ENCODE peak calls at places on chromosomes 2 and 18, in nine cellular contexts. One of them, this sample, is unnamed.

GRCh38 chr2:39918886-39919285 is 139.8 kb upstream of the THUMPD2 start:
- DNase-seq in PC-9: no peak
- DNase-seq in NCI-H1092: no peak
- DNase-seq in anterior cingulate cortex: no peak
- DNase-seq in epithelial cell of esophagus: no peak
- DNase-seq in B cell: no peak
- DNase-seq in stimulated activated CD4-positive, alpha-beta T cell treated with anti-CD3 and anti-CD28 coated beads, Interleukin-1b, Interleukin-23, amount 100 ng/mL, for 1 hour: no peak
- DNase-seq in BE2C: no peak
- DNase-seq in activated CD8-positive, alpha-beta T cell treated with anti-CD3 and anti-CD28 coated beads, Interleukin-2, amount 10 ng/mL, durations not matched to agents 7 days and 5 days: no peak
- DNase-seq in this sample: no peak

GRCh38 chr2:164917296-164917903 is 37.9 kb downstream of the SLC38A11 start:
- DNase-seq in BE2C: peak
- DNase-seq in PC-9: peak
- DNase-seq in B cell: no peak
- DNase-seq in epithelial cell of esophagus: peak
- DNase-seq in anterior cingulate cortex: no peak
- DNase-seq in stimulated activated CD4-positive, alpha-beta T cell treated with anti-CD3 and anti-CD28 coated beads, Interleukin-1b, Interleukin-23, amount 100 ng/mL, for 1 hour: no peak
- DNase-seq in NCI-H1092: peak
- DNase-seq in activated CD8-positive, alpha-beta T cell treated with anti-CD3 and anti-CD28 coated beads, Interleukin-2, amount 10 ng/mL, durations not matched to agents 7 days and 5 days: no peak
- DNase-seq in this sample: peak

GRCh38 chr2:38734299-38735058 is 16.7 kb downstream of the SRSF7 start:
- DNase-seq in stimulated activated CD4-positive, alpha-beta T cell treated with anti-CD3 and anti-CD28 coated beads, Interleukin-1b, Interleukin-23, amount 100 ng/mL, for 1 hour: no peak
- DNase-seq in activated CD8-positive, alpha-beta T cell treated with anti-CD3 and anti-CD28 coated beads, Interleukin-2, amount 10 ng/mL, durations not matched to agents 7 days and 5 days: no peak
- DNase-seq in BE2C: no peak
- DNase-seq in epithelial cell of esophagus: no peak
- DNase-seq in B cell: no peak
- DNase-seq in NCI-H1092: no peak
- DNase-seq in PC-9: no peak
- DNase-seq in anterior cingulate cortex: no peak
- DNase-seq in this sample: no peak

GRCh38 chr2:172710584-172711024 is 25.0 kb upstream of the RAPGEF4 start:
- DNase-seq in activated CD8-positive, alpha-beta T cell treated with anti-CD3 and anti-CD28 coated beads, Interleukin-2, amount 10 ng/mL, durations not matched to agents 7 days and 5 days: peak
- DNase-seq in epithelial cell of esophagus: peak
- DNase-seq in NCI-H1092: peak
- DNase-seq in B cell: peak
- DNase-seq in stimulated activated CD4-positive, alpha-beta T cell treated with anti-CD3 and anti-CD28 coated beads, Interleukin-1b, Interleukin-23, amount 100 ng/mL, for 1 hour: peak
- DNase-seq in PC-9: peak
- DNase-seq in BE2C: peak
- DNase-seq in anterior cingulate cortex: peak
- DNase-seq in this sample: peak

GRCh38 chr2:199979841-199980628 is 24.7 kb downstream of the MAIP1 start:
- DNase-seq in PC-9: peak
- DNase-seq in activated CD8-positive, alpha-beta T cell treated with anti-CD3 and anti-CD28 coated beads, Interleukin-2, amount 10 ng/mL, durations not matched to agents 7 days and 5 days: peak
- DNase-seq in BE2C: peak
- DNase-seq in B cell: peak
- DNase-seq in epithelial cell of esophagus: peak
- DNase-seq in stimulated activated CD4-positive, alpha-beta T cell treated with anti-CD3 and anti-CD28 coated beads, Interleukin-1b, Interleukin-23, amount 100 ng/mL, for 1 hour: peak
- DNase-seq in NCI-H1092: peak
- DNase-seq in anterior cingulate cortex: peak
- DNase-seq in this sample: peak

GRCh38 chr2:223100061-223100511 is 48.1 kb downstream of the KCNE4 start:
- DNase-seq in epithelial cell of esophagus: no peak
- DNase-seq in BE2C: no peak
- DNase-seq in B cell: no peak
- DNase-seq in PC-9: no peak
- DNase-seq in NCI-H1092: no peak
- DNase-seq in stimulated activated CD4-positive, alpha-beta T cell treated with anti-CD3 and anti-CD28 coated beads, Interleukin-1b, Interleukin-23, amount 100 ng/mL, for 1 hour: no peak
- DNase-seq in anterior cingulate cortex: no peak
- DNase-seq in activated CD8-positive, alpha-beta T cell treated with anti-CD3 and anti-CD28 coated beads, Interleukin-2, amount 10 ng/mL, durations not matched to agents 7 days and 5 days: no peak
- DNase-seq in this sample: no peak

GRCh38 chr2:231781798-231782726 is 980 bp upstream of the PDE6D start:
- DNase-seq in BE2C: no peak
- DNase-seq in PC-9: peak
- DNase-seq in activated CD8-positive, alpha-beta T cell treated with anti-CD3 and anti-CD28 coated beads, Interleukin-2, amount 10 ng/mL, durations not matched to agents 7 days and 5 days: peak
- DNase-seq in NCI-H1092: no peak
- DNase-seq in anterior cingulate cortex: no peak
- DNase-seq in B cell: peak
- DNase-seq in stimulated activated CD4-positive, alpha-beta T cell treated with anti-CD3 and anti-CD28 coated beads, Interleukin-1b, Interleukin-23, amount 100 ng/mL, for 1 hour: no peak
- DNase-seq in epithelial cell of esophagus: peak
- DNase-seq in this sample: peak

GRCh38 chr2:130728007-130728454 is 839 bp upstream of the GPR148 start:
- DNase-seq in epithelial cell of esophagus: peak
- DNase-seq in NCI-H1092: no peak
- DNase-seq in activated CD8-positive, alpha-beta T cell treated with anti-CD3 and anti-CD28 coated beads, Interleukin-2, amount 10 ng/mL, durations not matched to agents 7 days and 5 days: peak
- DNase-seq in PC-9: no peak
- DNase-seq in anterior cingulate cortex: no peak
- DNase-seq in B cell: no peak
- DNase-seq in stimulated activated CD4-positive, alpha-beta T cell treated with anti-CD3 and anti-CD28 coated beads, Interleukin-1b, Interleukin-23, amount 100 ng/mL, for 1 hour: no peak
- DNase-seq in BE2C: no peak
- DNase-seq in this sample: no peak

GRCh38 chr2:237257471-237257951 is 156.5 kb downstream of the COL6A3 start:
- DNase-seq in activated CD8-positive, alpha-beta T cell treated with anti-CD3 and anti-CD28 coated beads, Interleukin-2, amount 10 ng/mL, durations not matched to agents 7 days and 5 days: no peak
- DNase-seq in NCI-H1092: no peak
- DNase-seq in epithelial cell of esophagus: no peak
- DNase-seq in BE2C: no peak
- DNase-seq in anterior cingulate cortex: no peak
- DNase-seq in B cell: no peak
- DNase-seq in stimulated activated CD4-positive, alpha-beta T cell treated with anti-CD3 and anti-CD28 coated beads, Interleukin-1b, Interleukin-23, amount 100 ng/mL, for 1 hour: no peak
- DNase-seq in PC-9: no peak
- DNase-seq in this sample: no peak

GRCh38 chr2:128466377-128467175 is 147.9 kb upstream of the HS6ST1 start:
- DNase-seq in anterior cingulate cortex: peak
- DNase-seq in epithelial cell of esophagus: no peak
- DNase-seq in NCI-H1092: no peak
- DNase-seq in PC-9: no peak
- DNase-seq in stimulated activated CD4-positive, alpha-beta T cell treated with anti-CD3 and anti-CD28 coated beads, Interleukin-1b, Interleukin-23, amount 100 ng/mL, for 1 hour: no peak
- DNase-seq in B cell: no peak
- DNase-seq in BE2C: no peak
- DNase-seq in activated CD8-positive, alpha-beta T cell treated with anti-CD3 and anti-CD28 coated beads, Interleukin-2, amount 10 ng/mL, durations not matched to agents 7 days and 5 days: no peak
- DNase-seq in this sample: peak

GRCh38 chr2:231212329-231212845 is 14.0 kb downstream of the ARMC9 start:
- DNase-seq in anterior cingulate cortex: no peak
- DNase-seq in NCI-H1092: no peak
- DNase-seq in B cell: no peak
- DNase-seq in activated CD8-positive, alpha-beta T cell treated with anti-CD3 and anti-CD28 coated beads, Interleukin-2, amount 10 ng/mL, durations not matched to agents 7 days and 5 days: no peak
- DNase-seq in epithelial cell of esophagus: no peak
- DNase-seq in BE2C: no peak
- DNase-seq in PC-9: no peak
- DNase-seq in stimulated activated CD4-positive, alpha-beta T cell treated with anti-CD3 and anti-CD28 coated beads, Interleukin-1b, Interleukin-23, amount 100 ng/mL, for 1 hour: no peak
- DNase-seq in this sample: no peak

GRCh38 chr2:95058466-95058988 is 33.0 kb downstream of the MAL start:
- DNase-seq in anterior cingulate cortex: no peak
- DNase-seq in B cell: no peak
- DNase-seq in PC-9: no peak
- DNase-seq in stimulated activated CD4-positive, alpha-beta T cell treated with anti-CD3 and anti-CD28 coated beads, Interleukin-1b, Interleukin-23, amount 100 ng/mL, for 1 hour: no peak
- DNase-seq in activated CD8-positive, alpha-beta T cell treated with anti-CD3 and anti-CD28 coated beads, Interleukin-2, amount 10 ng/mL, durations not matched to agents 7 days and 5 days: no peak
- DNase-seq in BE2C: no peak
- DNase-seq in epithelial cell of esophagus: no peak
- DNase-seq in NCI-H1092: no peak
- DNase-seq in this sample: no peak

GRCh38 chr2:74935883-74936483 is 22.5 kb upstream of the POLE4 start:
- DNase-seq in NCI-H1092: no peak
- DNase-seq in B cell: no peak
- DNase-seq in PC-9: no peak
- DNase-seq in activated CD8-positive, alpha-beta T cell treated with anti-CD3 and anti-CD28 coated beads, Interleukin-2, amount 10 ng/mL, durations not matched to agents 7 days and 5 days: no peak
- DNase-seq in epithelial cell of esophagus: peak
- DNase-seq in stimulated activated CD4-positive, alpha-beta T cell treated with anti-CD3 and anti-CD28 coated beads, Interleukin-1b, Interleukin-23, amount 100 ng/mL, for 1 hour: no peak
- DNase-seq in anterior cingulate cortex: no peak
- DNase-seq in BE2C: no peak
- DNase-seq in this sample: no peak

GRCh38 chr2:10572693-10573092 is 117.1 kb downstream of the NOL10 start:
- DNase-seq in anterior cingulate cortex: no peak
- DNase-seq in activated CD8-positive, alpha-beta T cell treated with anti-CD3 and anti-CD28 coated beads, Interleukin-2, amount 10 ng/mL, durations not matched to agents 7 days and 5 days: peak
- DNase-seq in epithelial cell of esophagus: no peak
- DNase-seq in PC-9: no peak
- DNase-seq in stimulated activated CD4-positive, alpha-beta T cell treated with anti-CD3 and anti-CD28 coated beads, Interleukin-1b, Interleukin-23, amount 100 ng/mL, for 1 hour: no peak
- DNase-seq in BE2C: no peak
- DNase-seq in NCI-H1092: no peak
- DNase-seq in B cell: no peak
- DNase-seq in this sample: no peak

GRCh38 chr18:6877288-6877687 is 147.8 kb downstream of the ARHGAP28 start:
- DNase-seq in stimulated activated CD4-positive, alpha-beta T cell treated with anti-CD3 and anti-CD28 coated beads, Interleukin-1b, Interleukin-23, amount 100 ng/mL, for 1 hour: no peak
- DNase-seq in anterior cingulate cortex: no peak
- DNase-seq in BE2C: no peak
- DNase-seq in B cell: no peak
- DNase-seq in NCI-H1092: no peak
- DNase-seq in PC-9: no peak
- DNase-seq in epithelial cell of esophagus: no peak
- DNase-seq in activated CD8-positive, alpha-beta T cell treated with anti-CD3 and anti-CD28 coated beads, Interleukin-2, amount 10 ng/mL, durations not matched to agents 7 days and 5 days: no peak
- DNase-seq in this sample: no peak

GRCh38 chr2:28055325-28055970 is 164.9 kb downstream of the BABAM2 start:
- DNase-seq in PC-9: no peak
- DNase-seq in B cell: no peak
- DNase-seq in epithelial cell of esophagus: peak
- DNase-seq in stimulated activated CD4-positive, alpha-beta T cell treated with anti-CD3 and anti-CD28 coated beads, Interleukin-1b, Interleukin-23, amount 100 ng/mL, for 1 hour: no peak
- DNase-seq in anterior cingulate cortex: no peak
- DNase-seq in NCI-H1092: no peak
- DNase-seq in activated CD8-positive, alpha-beta T cell treated with anti-CD3 and anti-CD28 coated beads, Interleukin-2, amount 10 ng/mL, durations not matched to agents 7 days and 5 days: no peak
- DNase-seq in BE2C: no peak
- DNase-seq in this sample: peak

GRCh38 chr2:160022162-160022561 is 40.3 kb downstream of the PLA2R1 start:
- DNase-seq in stimulated activated CD4-positive, alpha-beta T cell treated with anti-CD3 and anti-CD28 coated beads, Interleukin-1b, Interleukin-23, amount 100 ng/mL, for 1 hour: no peak
- DNase-seq in NCI-H1092: no peak
- DNase-seq in anterior cingulate cortex: no peak
- DNase-seq in epithelial cell of esophagus: no peak
- DNase-seq in PC-9: no peak
- DNase-seq in B cell: no peak
- DNase-seq in activated CD8-positive, alpha-beta T cell treated with anti-CD3 and anti-CD28 coated beads, Interleukin-2, amount 10 ng/mL, durations not matched to agents 7 days and 5 days: no peak
- DNase-seq in BE2C: no peak
- DNase-seq in this sample: peak

GRCh38 chr2:33275689-33276444 is 200.6 kb upstream of the RASGRP3 start:
- DNase-seq in NCI-H1092: no peak
- DNase-seq in activated CD8-positive, alpha-beta T cell treated with anti-CD3 and anti-CD28 coated beads, Interleukin-2, amount 10 ng/mL, durations not matched to agents 7 days and 5 days: peak
- DNase-seq in PC-9: peak
- DNase-seq in stimulated activated CD4-positive, alpha-beta T cell treated with anti-CD3 and anti-CD28 coated beads, Interleukin-1b, Interleukin-23, amount 100 ng/mL, for 1 hour: no peak
- DNase-seq in anterior cingulate cortex: no peak
- DNase-seq in BE2C: no peak
- DNase-seq in epithelial cell of esophagus: peak
- DNase-seq in B cell: no peak
- DNase-seq in this sample: peak

GRCh38 chr2:46814160-46814559 is 101.4 kb downstream of the MCFD2 start:
- DNase-seq in BE2C: no peak
- DNase-seq in activated CD8-positive, alpha-beta T cell treated with anti-CD3 and anti-CD28 coated beads, Interleukin-2, amount 10 ng/mL, durations not matched to agents 7 days and 5 days: peak
- DNase-seq in stimulated activated CD4-positive, alpha-beta T cell treated with anti-CD3 and anti-CD28 coated beads, Interleukin-1b, Interleukin-23, amount 100 ng/mL, for 1 hour: no peak
- DNase-seq in PC-9: no peak
- DNase-seq in B cell: no peak
- DNase-seq in epithelial cell of esophagus: no peak
- DNase-seq in anterior cingulate cortex: no peak
- DNase-seq in NCI-H1092: no peak
- DNase-seq in this sample: no peak

GRCh38 chr2:39411186-39411944 is 25.7 kb downstream of the MAP4K3 start:
- DNase-seq in PC-9: no peak
- DNase-seq in BE2C: no peak
- DNase-seq in epithelial cell of esophagus: peak
- DNase-seq in B cell: no peak
- DNase-seq in stimulated activated CD4-positive, alpha-beta T cell treated with anti-CD3 and anti-CD28 coated beads, Interleukin-1b, Interleukin-23, amount 100 ng/mL, for 1 hour: no peak
- DNase-seq in NCI-H1092: no peak
- DNase-seq in activated CD8-positive, alpha-beta T cell treated with anti-CD3 and anti-CD28 coated beads, Interleukin-2, amount 10 ng/mL, durations not matched to agents 7 days and 5 days: no peak
- DNase-seq in anterior cingulate cortex: no peak
- DNase-seq in this sample: peak

GRCh38 chr18:43751835-43752234 is 474.5 kb upstream of the SYT4 start:
- DNase-seq in stimulated activated CD4-positive, alpha-beta T cell treated with anti-CD3 and anti-CD28 coated beads, Interleukin-1b, Interleukin-23, amount 100 ng/mL, for 1 hour: no peak
- DNase-seq in PC-9: no peak
- DNase-seq in epithelial cell of esophagus: no peak
- DNase-seq in B cell: no peak
- DNase-seq in BE2C: no peak
- DNase-seq in anterior cingulate cortex: no peak
- DNase-seq in activated CD8-positive, alpha-beta T cell treated with anti-CD3 and anti-CD28 coated beads, Interleukin-2, amount 10 ng/mL, durations not matched to agents 7 days and 5 days: no peak
- DNase-seq in NCI-H1092: no peak
- DNase-seq in this sample: no peak

GRCh38 chr2:172196768-172197322 is 94.1 kb upstream of the DLX2 start:
- DNase-seq in BE2C: no peak
- DNase-seq in stimulated activated CD4-positive, alpha-beta T cell treated with anti-CD3 and anti-CD28 coated beads, Interleukin-1b, Interleukin-23, amount 100 ng/mL, for 1 hour: no peak
- DNase-seq in epithelial cell of esophagus: peak
- DNase-seq in activated CD8-positive, alpha-beta T cell treated with anti-CD3 and anti-CD28 coated beads, Interleukin-2, amount 10 ng/mL, durations not matched to agents 7 days and 5 days: no peak
- DNase-seq in B cell: no peak
- DNase-seq in PC-9: peak
- DNase-seq in anterior cingulate cortex: no peak
- DNase-seq in NCI-H1092: no peak
- DNase-seq in this sample: peak

GRCh38 chr2:175048275-175048674 is 43.1 kb upstream of the CHN1 start:
- DNase-seq in BE2C: no peak
- DNase-seq in B cell: no peak
- DNase-seq in activated CD8-positive, alpha-beta T cell treated with anti-CD3 and anti-CD28 coated beads, Interleukin-2, amount 10 ng/mL, durations not matched to agents 7 days and 5 days: no peak
- DNase-seq in stimulated activated CD4-positive, alpha-beta T cell treated with anti-CD3 and anti-CD28 coated beads, Interleukin-1b, Interleukin-23, amount 100 ng/mL, for 1 hour: no peak
- DNase-seq in epithelial cell of esophagus: no peak
- DNase-seq in PC-9: no peak
- DNase-seq in anterior cingulate cortex: no peak
- DNase-seq in NCI-H1092: no peak
- DNase-seq in this sample: no peak

GRCh38 chr2:230413465-230413864 is 2.5 kb upstream of the SP100 start:
- DNase-seq in anterior cingulate cortex: no peak
- DNase-seq in PC-9: no peak
- DNase-seq in stimulated activated CD4-positive, alpha-beta T cell treated with anti-CD3 and anti-CD28 coated beads, Interleukin-1b, Interleukin-23, amount 100 ng/mL, for 1 hour: no peak
- DNase-seq in activated CD8-positive, alpha-beta T cell treated with anti-CD3 and anti-CD28 coated beads, Interleukin-2, amount 10 ng/mL, durations not matched to agents 7 days and 5 days: no peak
- DNase-seq in BE2C: no peak
- DNase-seq in B cell: no peak
- DNase-seq in epithelial cell of esophagus: no peak
- DNase-seq in NCI-H1092: no peak
- DNase-seq in this sample: no peak

GRCh38 chr2:182077451-182078142 is 91.9 kb downstream of the PPP1R1C start:
- DNase-seq in epithelial cell of esophagus: peak
- DNase-seq in stimulated activated CD4-positive, alpha-beta T cell treated with anti-CD3 and anti-CD28 coated beads, Interleukin-1b, Interleukin-23, amount 100 ng/mL, for 1 hour: no peak
- DNase-seq in anterior cingulate cortex: no peak
- DNase-seq in NCI-H1092: peak
- DNase-seq in B cell: peak
- DNase-seq in activated CD8-positive, alpha-beta T cell treated with anti-CD3 and anti-CD28 coated beads, Interleukin-2, amount 10 ng/mL, durations not matched to agents 7 days and 5 days: peak
- DNase-seq in PC-9: peak
- DNase-seq in BE2C: peak
- DNase-seq in this sample: peak

GRCh38 chr2:39875182-39875913 is 96.3 kb upstream of the THUMPD2 start:
- DNase-seq in PC-9: peak
- DNase-seq in BE2C: no peak
- DNase-seq in activated CD8-positive, alpha-beta T cell treated with anti-CD3 and anti-CD28 coated beads, Interleukin-2, amount 10 ng/mL, durations not matched to agents 7 days and 5 days: no peak
- DNase-seq in anterior cingulate cortex: peak
- DNase-seq in B cell: no peak
- DNase-seq in NCI-H1092: no peak
- DNase-seq in epithelial cell of esophagus: peak
- DNase-seq in stimulated activated CD4-positive, alpha-beta T cell treated with anti-CD3 and anti-CD28 coated beads, Interleukin-1b, Interleukin-23, amount 100 ng/mL, for 1 hour: no peak
- DNase-seq in this sample: peak

GRCh38 chr2:153595939-153596338 is 117.4 kb upstream of the RPRM start:
- DNase-seq in B cell: no peak
- DNase-seq in stimulated activated CD4-positive, alpha-beta T cell treated with anti-CD3 and anti-CD28 coated beads, Interleukin-1b, Interleukin-23, amount 100 ng/mL, for 1 hour: no peak
- DNase-seq in PC-9: peak
- DNase-seq in BE2C: no peak
- DNase-seq in NCI-H1092: peak
- DNase-seq in epithelial cell of esophagus: peak
- DNase-seq in activated CD8-positive, alpha-beta T cell treated with anti-CD3 and anti-CD28 coated beads, Interleukin-2, amount 10 ng/mL, durations not matched to agents 7 days and 5 days: no peak
- DNase-seq in anterior cingulate cortex: no peak
- DNase-seq in this sample: peak

GRCh38 chr2:2933421-2933820 is 444.2 kb downstream of the EIPR1 start:
- DNase-seq in NCI-H1092: no peak
- DNase-seq in PC-9: no peak
- DNase-seq in anterior cingulate cortex: no peak
- DNase-seq in BE2C: peak
- DNase-seq in activated CD8-positive, alpha-beta T cell treated with anti-CD3 and anti-CD28 coated beads, Interleukin-2, amount 10 ng/mL, durations not matched to agents 7 days and 5 days: no peak
- DNase-seq in B cell: no peak
- DNase-seq in epithelial cell of esophagus: no peak
- DNase-seq in stimulated activated CD4-positive, alpha-beta T cell treated with anti-CD3 and anti-CD28 coated beads, Interleukin-1b, Interleukin-23, amount 100 ng/mL, for 1 hour: no peak
- DNase-seq in this sample: no peak

GRCh38 chr2:173831312-173832229 is 133.6 kb downstream of the SP3 start:
- DNase-seq in stimulated activated CD4-positive, alpha-beta T cell treated with anti-CD3 and anti-CD28 coated beads, Interleukin-1b, Interleukin-23, amount 100 ng/mL, for 1 hour: no peak
- DNase-seq in anterior cingulate cortex: no peak
- DNase-seq in PC-9: no peak
- DNase-seq in epithelial cell of esophagus: no peak
- DNase-seq in BE2C: no peak
- DNase-seq in B cell: no peak
- DNase-seq in NCI-H1092: no peak
- DNase-seq in activated CD8-positive, alpha-beta T cell treated with anti-CD3 and anti-CD28 coated beads, Interleukin-2, amount 10 ng/mL, durations not matched to agents 7 days and 5 days: no peak
- DNase-seq in this sample: no peak

GRCh38 chr18:36808681-36809080 is 20.1 kb downstream of the TPGS2 start:
- DNase-seq in epithelial cell of esophagus: peak
- DNase-seq in anterior cingulate cortex: no peak
- DNase-seq in PC-9: no peak
- DNase-seq in activated CD8-positive, alpha-beta T cell treated with anti-CD3 and anti-CD28 coated beads, Interleukin-2, amount 10 ng/mL, durations not matched to agents 7 days and 5 days: no peak
- DNase-seq in NCI-H1092: no peak
- DNase-seq in B cell: no peak
- DNase-seq in BE2C: no peak
- DNase-seq in stimulated activated CD4-positive, alpha-beta T cell treated with anti-CD3 and anti-CD28 coated beads, Interleukin-1b, Interleukin-23, amount 100 ng/mL, for 1 hour: no peak
- DNase-seq in this sample: no peak